ENCODE peak calls at places on chromosomes 3 and 15, in five cellular contexts. P is spleen; R is endothelial cell of umbilical vein; A is T-helper 2 cell; B is activated CD4-positive, alpha-beta T cell treated with anti-CD3 and anti-CD28 coated beads, Interleukin-2, amount 10 ng/mL, durations not matched to agents 24 days and 14 days. M is an unnamed sample.
A peak's percentile ranks its signal among the peaks of the same experiment; 100 is the strongest.

GRCh38 chr3:66402596-66403267 is 98.1 kb downstream of the LRIG1 start:
- DNase-seq in P (no peak), R (no peak), A (no peak), B (no peak), M (no peak)

GRCh38 chr3:63193647-63194046 is 84.5 kb upstream of the SYNPR start:
- DNase-seq in P (no peak), R (peak; percentile 3), A (no peak), B (no peak), M (no peak)

GRCh38 chr3:114221165-114221880 is 16.1 kb downstream of the ZNF80 start:
- DNase-seq in P (no peak), R (no peak), A (peak; percentile 65), B (peak; percentile 86), M (no peak)

GRCh38 chr3:12149029-12149428 is 9.7 kb downstream of the TIMP4 start:
- DNase-seq in P (no peak), R (no peak), A (no peak), B (no peak), M (no peak)

GRCh38 chr3:86991840-86992430 is 986 bp upstream of the VGLL3 start:
- DNase-seq in P (no peak), R (no peak), A (no peak), B (no peak), M (no peak)

GRCh38 chr15:60704717-60705116 is 225.8 kb upstream of the ICE2 start:
- DNase-seq in P (no peak), R (no peak), A (no peak), B (no peak), M (no peak)

GRCh38 chr15:46127361-46127874 is 492.6 kb downstream of the SQOR start:
- DNase-seq in P (no peak), R (no peak), A (no peak), B (no peak), M (no peak)

GRCh38 chr3:127699098-127699945 is 26.6 kb downstream of the ABTB1 start:
- DNase-seq in P (peak; percentile 37), R (no peak), A (no peak), B (no peak), M (no peak)

GRCh38 chr3:186782542-186783069 is 771 bp upstream of the EIF4A2 start:
- DNase-seq in P (no peak), R (no peak), A (no peak), B (no peak), M (no peak)

GRCh38 chr3:162211470-162211869 is 714.9 kb downstream of the OTOL1 start:
- DNase-seq in P (no peak), R (no peak), A (no peak), B (no peak), M (no peak)

GRCh38 chr15:70833897-70834765 is 19.8 kb downstream of the LARP6 start:
- DNase-seq in P (no peak), R (peak; percentile 76), A (no peak), B (no peak), M (no peak)

GRCh38 chr3:30354972-30355371 is 251.4 kb upstream of the TGFBR2 start:
- DNase-seq in P (no peak), R (peak; percentile 30), A (no peak), B (no peak), M (no peak)

GRCh38 chr3:17632401-17633100 is 109.9 kb downstream of the TBC1D5 start:
- DNase-seq in P (no peak), R (peak; percentile 29), A (no peak), B (no peak), M (no peak)

GRCh38 chr3:59265566-59265965 is 215.7 kb upstream of the CFAP20DC start:
- DNase-seq in P (no peak), R (no peak), A (no peak), B (no peak), M (no peak)

GRCh38 chr3:63067999-63068645 is 192.9 kb upstream of the CADPS start:
- DNase-seq in P (no peak), R (peak; percentile 17), A (no peak), B (peak; percentile 72), M (no peak)

GRCh38 chr3:81788650-81789049 is 27.2 kb upstream of the GBE1 start:
- DNase-seq in P (no peak), R (no peak), A (no peak), B (no peak), M (no peak)

GRCh38 chr3:171163724-171164465 is 137.4 kb upstream of the SLC2A2 start:
- DNase-seq in P (no peak), R (no peak), A (no peak), B (no peak), M (no peak)

GRCh38 chr3:38521391-38521987 is 25.3 kb downstream of the EXOG start:
- DNase-seq in P (no peak), R (peak; percentile 81), A (peak; percentile 29), B (peak; percentile 87), M (peak; percentile 66)

GRCh38 chr3:123385981-123386380 is 62.9 kb downstream of the ADCY5 start:
- DNase-seq in P (peak; percentile 40), R (no peak), A (no peak), B (no peak), M (peak; percentile 65)

GRCh38 chr3:48847053-48847585 is 555 bp downstream of the PRKAR2A start:
- DNase-seq in P (peak; percentile 91), R (peak; percentile 77), A (peak; percentile 55), B (peak; percentile 83), M (peak; percentile 81)

GRCh38 chr15:44468713-44469385 is 41.4 kb downstream of the CTDSPL2 start:
- DNase-seq in P (no peak), R (peak; percentile 29), A (no peak), B (no peak), M (no peak)

GRCh38 chr3:109045271-109046051 is 72.5 kb downstream of the MORC1 start:
- DNase-seq in P (no peak), R (no peak), A (no peak), B (no peak), M (no peak)

GRCh38 chr3:13533823-13534435 is 15.0 kb upstream of the FBLN2 start:
- DNase-seq in P (peak; percentile 57), R (no peak), A (no peak), B (no peak), M (no peak)

GRCh38 chr3:172332256-172333041 is 115.8 kb downstream of the GHSR start:
- DNase-seq in P (no peak), R (peak; percentile 70), A (no peak), B (peak; percentile 88), M (peak; percentile 61)

GRCh38 chr15:100438570-100438969 is 90.2 kb downstream of the CERS3 start:
- DNase-seq in P (peak; percentile 75), R (no peak), A (no peak), B (no peak), M (peak; percentile 66)

GRCh38 chr15:57797145-57797544 is 90.6 kb downstream of the POLR2M start:
- DNase-seq in P (no peak), R (no peak), A (no peak), B (no peak), M (no peak)

GRCh38 chr15:95202569-95203349 is 971.4 kb downstream of the MCTP2 start:
- DNase-seq in P (no peak), R (no peak), A (no peak), B (no peak), M (no peak)

GRCh38 chr3:197151562-197151961 is 121.9 kb upstream of the MELTF start:
- DNase-seq in P (no peak), R (no peak), A (no peak), B (no peak), M (peak; percentile 44)

GRCh38 chr3:50324351-50325144 is 2.0 kb upstream of the HYAL2 start:
- DNase-seq in P (peak; percentile 90), R (peak; percentile 76), A (no peak), B (peak; percentile 90), M (no peak)

GRCh38 chr3:63899997-63900396 is 12.2 kb downstream of the SCAANT1 start:
- DNase-seq in P (no peak), R (no peak), A (no peak), B (no peak), M (no peak)

GRCh38 chr15:85168642-85169173 is 187.1 kb downstream of the PDE8A start:
- DNase-seq in P (no peak), R (peak; percentile 55), A (peak; percentile 4), B (peak; percentile 68), M (no peak)

GRCh38 chr3:188111002-188111584 is 42.9 kb upstream of the LPP start:
- DNase-seq in P (no peak), R (no peak), A (no peak), B (no peak), M (no peak)

GRCh38 chr3:120436523-120437050 is 14.2 kb downstream of the FSTL1 start:
- DNase-seq in P (no peak), R (no peak), A (no peak), B (no peak), M (no peak)

GRCh38 chr3:12870942-12871341 is 29.6 kb upstream of the RPL32 start:
- DNase-seq in P (peak; percentile 88), R (no peak), A (peak; percentile 31), B (peak; percentile 69), M (no peak)

GRCh38 chr15:61084944-61085367 is 144.1 kb downstream of the RORA start:
- DNase-seq in P (no peak), R (no peak), A (no peak), B (no peak), M (no peak)

GRCh38 chr3:18575573-18575972 is 150.4 kb upstream of the SATB1 start:
- DNase-seq in P (no peak), R (no peak), A (no peak), B (no peak), M (no peak)

GRCh38 chr15:31268911-31269784 is 57.5 kb upstream of the KLF13 start:
- DNase-seq in P (peak; percentile 66), R (no peak), A (no peak), B (peak; percentile 54), M (peak; percentile 37)

GRCh38 chr15:80915462-80915861 is 74.2 kb downstream of the MESD start:
- DNase-seq in P (no peak), R (no peak), A (no peak), B (no peak), M (no peak)

GRCh38 chr3:190041333-190042041 is 79.2 kb downstream of the P3H2 start:
- DNase-seq in P (no peak), R (no peak), A (no peak), B (no peak), M (no peak)

GRCh38 chr3:182364723-182365650 is 428.3 kb upstream of the ATP11B start:
- DNase-seq in P (no peak), R (peak; percentile 97), A (no peak), B (no peak), M (no peak)

M was measured in ureter.